ENCODE peak calls at places on chromosomes 3 and 15, in eight cellular contexts. S is transverse colon, V is SJSA1, E is left ventricle myocardium inferior, H is HFF-Myc, U is mucosa of descending colon, N is LNCaP clone FGC, B is ovary. J is an unnamed sample.
A peak's percentile ranks its signal among the peaks of the same experiment; 100 is the strongest.

GRCh38 chr15:90029024-90029423 is 27.9 kb downstream of the ZNF710 start:
- DNase-seq in E (no peak), S (peak; percentile 76), B (no peak), U (peak; percentile 84), H (no peak), V (no peak), N (no peak), J (no peak)

GRCh38 chr15:92655178-92655995 is at the start of gene FAM174B:
- DNase-seq in H (no peak), B (peak; percentile 61), S (peak; percentile 38), E (peak; percentile 60), N (no peak), U (peak; percentile 59), V (no peak), J (peak; percentile 5)

GRCh38 chr15:72463702-72464101 is 10.4 kb upstream of the ARIH1 start:
- DNase-seq in H (no peak), V (no peak), S (no peak), N (no peak), U (no peak), B (no peak), E (no peak), J (no peak)

GRCh38 chr15:91915576-91915975 is 62.1 kb downstream of the SLCO3A1 start:
- DNase-seq in U (peak; percentile 79), N (no peak), B (no peak), E (no peak), S (peak; percentile 65), V (no peak), H (no peak), J (no peak)

GRCh38 chr15:74988007-74988800 is 7.2 kb upstream of the SCAMP5 start:
- DNase-seq in U (peak; percentile 69), H (no peak), V (no peak), N (no peak), S (peak; percentile 65), E (no peak), B (no peak), J (peak; percentile 70)

GRCh38 chr15:76973362-76973743 is 21.6 kb upstream of the PSTPIP1 start:
- DNase-seq in B (no peak), U (peak; percentile 43), H (no peak), S (no peak), E (no peak), V (no peak), N (no peak), J (peak; percentile 72)

GRCh38 chr3:195768831-195769303 is 42.9 kb downstream of the MUC4 start:
- DNase-seq in S (no peak), U (no peak), V (no peak), E (no peak), B (no peak), H (no peak), N (no peak), J (no peak)

GRCh38 chr3:147712357-147712756 is 303.2 kb downstream of the ZIC1 start:
- DNase-seq in H (no peak), N (no peak), U (no peak), V (no peak), S (no peak), E (no peak), B (no peak), J (no peak)

GRCh38 chr3:123458255-123458654 is 9.4 kb upstream of the ADCY5 start:
- DNase-seq in U (no peak), S (no peak), N (no peak), H (no peak), B (no peak), V (no peak), E (no peak), J (no peak)

GRCh38 chr3:61855211-61855610 is 293.8 kb downstream of the PTPRG start:
- DNase-seq in E (no peak), H (no peak), B (no peak), N (no peak), V (no peak), S (no peak), U (no peak), J (peak; percentile 35)

GRCh38 chr15:100252359-100252758 is 89.4 kb downstream of the ADAMTS17 start:
- DNase-seq in U (no peak), N (no peak), B (no peak), E (no peak), S (no peak), V (peak; percentile 13), H (no peak), J (no peak)

GRCh38 chr15:25181290-25182097 is 226.7 kb downstream of the SNRPN start:
- DNase-seq in U (no peak), V (peak; percentile 8), E (peak; percentile 2), S (peak; percentile 3), H (no peak), N (no peak), B (peak; percentile 10), J (no peak)

GRCh38 chr3:152942366-152942765 is 107.4 kb downstream of the P2RY1 start:
- DNase-seq in E (no peak), V (no peak), B (no peak), N (no peak), H (no peak), S (no peak), U (no peak), J (no peak)

GRCh38 chr15:48759921-48760320 is 50.9 kb downstream of the CEP152 start:
- DNase-seq in E (no peak), V (no peak), N (no peak), S (no peak), U (no peak), H (no peak), B (no peak), J (no peak)

GRCh38 chr3:72549819-72550581 is 298.2 kb downstream of the SHQ1 start:
- DNase-seq in V (no peak), S (no peak), U (peak; percentile 33), H (no peak), N (no peak), B (no peak), E (no peak), J (no peak)

GRCh38 chr3:170128259-170128976 is 53.1 kb downstream of the PHC3 start:
- DNase-seq in E (no peak), U (peak; percentile 29), S (peak; percentile 48), N (peak; percentile 23), H (no peak), B (no peak), V (no peak), J (no peak)

GRCh38 chr15:25407950-25408349 is 30.9 kb downstream of the UBE3A start:
- DNase-seq in H (no peak), E (no peak), S (no peak), U (no peak), B (no peak), N (no peak), V (no peak), J (no peak)

GRCh38 chr15:90099868-90100854 is 2.1 kb downstream of the IDH2 start:
- DNase-seq in S (peak; percentile 64), B (peak; percentile 65), U (peak; percentile 69), V (no peak), N (no peak), H (no peak), E (no peak), J (peak; percentile 58)

GRCh38 chr3:18237251-18238005 is 187.7 kb downstream of the SATB1 start:
- DNase-seq in V (no peak), H (no peak), U (no peak), B (no peak), N (no peak), S (no peak), E (no peak), J (peak; percentile 38)

GRCh38 chr3:140243536-140243935 is 308.6 kb downstream of the CLSTN2 start:
- DNase-seq in B (no peak), V (no peak), E (no peak), N (no peak), S (no peak), U (no peak), H (no peak), J (no peak)

GRCh38 chr3:152737021-152737908 is 97.7 kb upstream of the P2RY1 start:
- DNase-seq in B (no peak), N (no peak), H (peak; percentile 2), S (no peak), V (no peak), E (no peak), U (no peak), J (peak; percentile 85)

GRCh38 chr15:33132722-33133345 is 61.7 kb downstream of the FMN1 start:
- DNase-seq in B (no peak), E (no peak), V (no peak), U (peak; percentile 67), H (peak; percentile 60), N (peak; percentile 53), S (peak; percentile 33), J (peak; percentile 78)

GRCh38 chr3:23739536-23739935 is 66.2 kb upstream of the UBE2E1 start:
- DNase-seq in H (no peak), S (no peak), U (no peak), E (no peak), B (no peak), N (no peak), V (no peak), J (peak; percentile 69)

GRCh38 chr3:155064920-155065319 is 15.2 kb upstream of the MME start:
- DNase-seq in B (no peak), E (no peak), U (no peak), S (no peak), H (no peak), N (no peak), V (no peak), J (peak; percentile 23)

GRCh38 chr3:7226393-7226792 is 365.5 kb downstream of the GRM7 start:
- DNase-seq in B (no peak), N (no peak), H (no peak), S (no peak), V (no peak), E (no peak), U (no peak), J (no peak)

DNA sequence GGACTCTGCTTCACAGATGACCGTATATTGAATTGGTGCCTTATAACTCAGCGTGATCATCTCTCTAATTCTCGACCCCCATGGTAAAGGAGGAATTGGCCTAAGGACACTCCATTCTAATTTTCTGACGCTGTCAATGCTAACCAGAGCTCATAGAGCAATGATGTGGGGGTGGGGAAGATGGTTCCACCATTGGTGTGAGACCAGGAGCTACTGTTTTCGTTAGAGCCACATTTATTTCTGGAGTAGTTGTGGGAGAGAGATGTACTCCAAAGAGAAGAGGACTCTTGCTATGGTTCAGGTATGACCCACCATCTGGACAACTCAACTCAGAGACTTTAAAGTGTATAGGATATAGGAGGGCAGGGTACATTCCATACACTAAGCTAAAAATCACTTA is 16.3 kb downstream of the ZBTB38 start:
- DNase-seq in B (no peak), V (no peak), H (no peak), S (no peak), N (no peak), E (no peak), U (no peak), J (no peak)
- H3K4me3 ChIP-seq in B (no peak overlapping the region), V (no peak overlapping the region), H (no peak overlapping the region), S (no peak overlapping the region), N (no peak overlapping the region), E (no peak overlapping the region), U (no peak overlapping the region), J (peak overlapping the region; percentile 66)

GRCh38 chr15:36479200-36479896 is 100.1 kb upstream of the CDIN1 start:
- DNase-seq in V (no peak), S (no peak), E (no peak), N (no peak), H (no peak), B (no peak), U (no peak), J (no peak)
- H3K4me3 ChIP-seq in V (no peak overlapping the region), S (no peak overlapping the region), E (no peak overlapping the region), N (no peak overlapping the region), H (no peak overlapping the region), B (no peak overlapping the region), U (no peak overlapping the region), J (no peak overlapping the region)

GRCh38 chr3:160870327-160870726 is 114.3 kb downstream of the PPM1L start:
- DNase-seq in U (no peak), H (no peak), B (no peak), N (no peak), E (no peak), S (no peak), V (no peak), J (no peak)
- H3K4me3 ChIP-seq in U (no peak overlapping the region), H (no peak overlapping the region), B (no peak overlapping the region), N (no peak overlapping the region), E (peak overlapping the region; percentile 50), S (no peak overlapping the region), V (no peak overlapping the region), J (no peak overlapping the region)

GRCh38 chr15:34721157-34721801 is 33.5 kb downstream of the GJD2 start:
- DNase-seq in U (no peak), B (no peak), N (no peak), V (no peak), S (no peak), E (no peak), H (no peak), J (no peak)
- H3K4me3 ChIP-seq in U (no peak overlapping the region), B (no peak overlapping the region), N (no peak overlapping the region), V (no peak overlapping the region), S (no peak overlapping the region), E (peak overlapping the region; percentile 43), H (no peak overlapping the region), J (no peak overlapping the region)

J was measured in fibroblast of pulmonary artery.